ENCODE peak calls at places on chromosome 14, in five cellular contexts. E is transverse colon, G is prostate gland, Y is endothelial cell, I is BJ. A is an unnamed sample.

GRCh38 chr14:63562414-63562813 is 19.2 kb upstream of the PPP2R5E start:
- DNase-seq in E (no peak), G (no peak), Y (no peak), I (no peak), A (peak; percentile 87)

GRCh38 chr14:104131968-104132732 is 6.2 kb upstream of the KIF26A start:
- DNase-seq in E (peak; percentile 4), G (no peak), Y (no peak), I (no peak), A (no peak)

GRCh38 chr14:77184396-77185092 is 2.9 kb downstream of the TMEM63C start:
- DNase-seq in E (peak; percentile 77), G (no peak), Y (no peak), I (no peak), A (no peak)

GRCh38 chr14:104399432-104400155 is 180.0 kb upstream of the C14orf180 start:
- DNase-seq in E (no peak), G (no peak), Y (no peak), I (no peak), A (no peak)

GRCh38 chr14:61196792-61197191 is 84.3 kb downstream of the TMEM30B start:
- DNase-seq in E (no peak), G (no peak), Y (no peak), I (no peak), A (no peak)

GRCh38 chr14:92670177-92670576 is 78.2 kb downstream of the LGMN start:
- DNase-seq in E (no peak), G (no peak), Y (no peak), I (peak; percentile 75), A (no peak)

GRCh38 chr14:101115652-101116051 is 212.1 kb upstream of the RTL1 start:
- DNase-seq in E (no peak), G (no peak), Y (no peak), I (no peak), A (no peak)

GRCh38 chr14:105856676-105857222 is 330.4 kb downstream of the TMEM121 start:
- DNase-seq in E (peak; percentile 4), G (no peak), Y (no peak), I (no peak), A (no peak)

GRCh38 chr14:25049559-25050493 is at the start of gene STXBP6:
- DNase-seq in E (peak; percentile 78), G (peak; percentile 77), Y (peak; percentile 65), I (no peak), A (no peak)

GRCh38 chr14:95119336-95119735 is 38.0 kb downstream of the DICER1 start:
- DNase-seq in E (no peak), G (no peak), Y (no peak), I (no peak), A (no peak)

GRCh38 chr14:49306152-49306751 is 279.9 kb downstream of the RPS29 start:
- DNase-seq in E (no peak), G (no peak), Y (no peak), I (no peak), A (no peak)

DNA sequence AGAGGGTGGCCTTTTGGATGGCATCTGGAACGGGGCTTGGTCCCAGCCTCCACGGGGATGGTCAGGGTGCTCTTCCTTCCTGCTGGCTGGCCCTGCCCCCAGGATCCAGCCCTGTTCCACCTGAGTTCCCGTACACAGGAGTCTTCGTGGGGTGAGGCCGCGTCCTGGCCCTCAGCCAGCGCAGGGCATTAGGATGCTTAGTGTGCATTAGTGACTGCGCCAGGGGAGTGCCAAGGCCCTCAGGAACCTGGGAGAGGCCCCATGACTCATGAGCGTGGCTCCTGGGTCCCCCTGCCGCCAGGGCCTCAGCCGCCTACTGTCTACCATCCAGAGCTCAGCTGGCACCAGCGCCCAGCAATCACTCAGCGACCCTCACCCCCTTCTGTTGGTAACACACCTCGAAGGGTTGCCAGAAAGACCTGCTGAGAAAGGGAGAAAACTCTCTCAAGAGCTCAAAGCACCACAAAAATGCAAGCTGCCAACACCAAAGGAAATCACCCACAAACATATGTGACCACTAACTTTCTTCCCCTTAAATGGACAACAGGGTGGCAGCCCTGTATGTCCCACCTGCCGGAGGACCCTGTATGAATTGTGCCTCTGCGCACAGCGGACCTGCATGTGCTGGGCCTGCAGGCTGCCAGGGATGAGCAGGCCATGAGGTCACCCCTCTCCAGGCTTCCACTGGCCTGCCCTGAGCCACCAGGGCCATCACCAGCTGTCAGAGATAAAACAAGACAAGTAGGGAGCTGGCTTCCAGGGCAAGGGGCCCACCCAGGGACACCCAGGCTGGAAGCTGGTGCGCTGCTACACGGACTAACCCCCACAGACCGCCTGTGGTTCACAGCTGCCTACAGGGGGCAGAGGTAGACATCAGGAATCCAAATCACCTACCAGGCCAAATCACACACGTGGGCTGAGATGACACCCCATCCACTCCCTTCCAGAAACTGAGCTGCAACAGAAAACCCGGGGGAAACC is 28.7 kb downstream of the CCDC85C start:
- DNase-seq in E (peak; percentile 91), G (peak; percentile 69), Y (no peak), I (no peak), A (peak; percentile 76)
- TF ChIP-seq CTCF in E (no peak), G (no peak), Y (no peak), I (peak; percentile 37), A (no peak)

GRCh38 chr14:84477996-84478395 is 1051.9 kb upstream of the FLRT2 start:
- DNase-seq in E (no peak), G (no peak), Y (no peak), I (no peak), A (no peak)

GRCh38 chr14:84485016-84485415 is 1044.9 kb upstream of the FLRT2 start:
- DNase-seq in E (no peak), G (no peak), Y (no peak), I (no peak), A (no peak)

GRCh38 chr14:84482256-84483071 is 1047.5 kb upstream of the FLRT2 start:
- DNase-seq in E (no peak), G (no peak), Y (no peak), I (peak; percentile 27), A (no peak)

GRCh38 chr14:84483072-84483410 is 1046.9 kb upstream of the FLRT2 start:
- DNase-seq in E (no peak), G (no peak), Y (no peak), I (no peak), A (no peak)
- TF ChIP-seq CTCF in E (no peak), G (no peak), Y (no peak), I (no peak), A (no peak)

GRCh38 chr14:74084277-74085046 is at the start of the genes ALDH6A1 and LIN52:
- DNase-seq in E (peak; percentile 100), G (peak; percentile 100), Y (peak; percentile 100), I (peak; percentile 100), A (peak; percentile 100)
- TF ChIP-seq CTCF in E (no peak), G (peak; percentile 24), Y (no peak), I (peak; percentile 21), A (peak; percentile 28)

GRCh38 chr14:57139173-57139572 is 129.5 kb downstream of the EXOC5 start:
- DNase-seq in E (no peak), G (no peak), Y (no peak), I (no peak), A (no peak)
- TF ChIP-seq CTCF in E (no peak), G (no peak), Y (no peak), I (no peak), A (no peak)

DNA sequence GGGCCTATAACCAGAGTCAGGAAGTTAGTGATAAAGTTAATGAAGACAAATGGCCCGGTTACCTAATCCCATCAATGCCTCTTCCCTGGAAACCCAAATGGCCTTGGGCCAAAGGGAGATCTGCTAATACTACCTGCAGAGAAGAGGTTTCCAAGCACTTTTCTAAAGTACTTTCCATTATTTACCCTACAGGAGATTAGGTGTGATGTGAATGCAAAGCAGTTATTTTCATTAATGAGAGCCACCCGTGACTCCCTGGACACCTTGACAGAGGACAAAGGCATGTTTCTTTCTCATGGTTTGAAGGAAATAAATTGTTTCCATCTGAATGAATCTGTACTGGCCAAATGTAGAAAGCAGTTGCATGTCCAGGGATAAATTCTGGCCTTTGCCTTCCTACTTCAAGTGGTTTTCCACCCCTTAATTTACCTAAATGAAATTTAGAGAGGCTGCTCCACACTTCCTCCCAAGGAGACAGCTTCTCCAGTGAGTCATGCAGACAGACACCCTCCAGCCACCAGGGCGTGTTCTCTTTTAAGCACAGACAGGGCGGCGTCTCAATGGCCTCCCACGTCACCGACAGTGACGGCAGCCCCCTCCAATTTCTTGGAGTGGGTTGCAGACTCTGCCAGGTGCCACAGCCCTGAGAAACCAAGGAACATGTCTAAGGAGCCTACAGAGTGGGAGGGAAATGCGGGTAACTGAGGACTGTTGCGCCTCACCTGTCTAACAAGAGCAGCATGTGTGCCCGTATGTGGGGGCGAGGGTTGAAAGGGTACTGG is 43.9 kb upstream of the GNPNAT1 start:
- DNase-seq in E (no peak), G (no peak), Y (no peak), I (no peak), A (no peak)
- TF ChIP-seq CTCF in E (no peak), G (no peak), Y (no peak), I (no peak), A (no peak)

GRCh38 chr14:75587388-75587787 is 9.0 kb downstream of the FLVCR2 start:
- DNase-seq in E (no peak), G (no peak), Y (no peak), I (no peak), A (no peak)

GRCh38 chr14:75595211-75595610 is 16.8 kb downstream of the FLVCR2 start:
- DNase-seq in E (no peak), G (no peak), Y (no peak), I (no peak), A (no peak)

GRCh38 chr14:75591987-75592575 is 13.7 kb downstream of the FLVCR2 start:
- DNase-seq in E (no peak), G (no peak), Y (no peak), I (no peak), A (no peak)

GRCh38 chr14:75589896-75590295 is 11.5 kb downstream of the FLVCR2 start:
- DNase-seq in E (no peak), G (no peak), Y (no peak), I (no peak), A (no peak)

DNA sequence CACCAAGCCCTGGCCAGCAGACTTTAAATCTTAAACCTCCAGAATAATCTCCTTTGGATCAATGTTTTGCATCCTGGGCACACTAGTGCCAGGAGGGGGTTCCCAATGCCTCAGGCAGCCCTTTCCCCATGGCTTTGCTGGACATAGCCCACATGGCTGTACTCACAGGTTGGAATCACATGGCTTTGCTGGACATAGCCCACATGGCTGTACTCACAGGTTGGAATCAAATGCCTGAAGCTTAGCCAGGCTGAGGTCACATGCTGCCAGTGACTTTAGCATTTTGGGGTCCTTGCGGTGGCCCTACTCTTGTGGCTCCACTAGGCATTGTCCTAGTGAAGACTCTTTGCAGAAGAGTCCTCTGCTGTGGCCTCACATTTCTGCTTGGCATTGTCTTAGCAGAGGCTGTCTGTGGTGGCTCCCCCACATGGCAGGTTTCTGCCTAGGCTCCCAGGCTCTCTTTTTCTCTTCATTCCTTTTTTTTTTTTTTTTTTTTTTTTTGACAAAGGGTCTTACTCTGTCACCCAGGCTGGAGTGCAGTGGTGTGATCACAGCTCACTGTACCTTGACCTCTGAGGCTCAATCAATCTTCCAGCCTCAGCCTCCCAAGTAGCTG is 13.0 kb downstream of the FLVCR2 start:
- DNase-seq in E (no peak), G (no peak), Y (no peak), I (no peak), A (no peak)
- TF ChIP-seq CTCF in E (no peak), G (no peak), Y (no peak), I (no peak), A (no peak)

GRCh38 chr14:22474730-22475351 is 114.2 kb downstream of the DAD1 start:
- DNase-seq in E (no peak), G (no peak), Y (no peak), I (no peak), A (no peak)
- TF ChIP-seq CTCF in E (no peak), G (no peak), Y (no peak), I (no peak), A (no peak)

GRCh38 chr14:23021479-23021878 is 11.5 kb upstream of the C14orf93 start:
- DNase-seq in E (no peak), G (no peak), Y (no peak), I (no peak), A (no peak)
- TF ChIP-seq CTCF in E (no peak), G (no peak), Y (no peak), I (no peak), A (no peak)